ENCODE peak calls at places on chromosome 10, in five cellular contexts. M is HL-60, O is lung, U is gastrocnemius medialis, D is upper lobe of right lung. I is an unnamed sample.

GRCh38 chr10:119263966-119264621 is 56.7 kb downstream of the GRK5 start:
- DNase-seq in M (no peak), O (no peak), U (no peak), D (no peak), I (no peak)

GRCh38 chr10:30918651-30919050 is 113.0 kb downstream of the ZNF438 start:
- DNase-seq in M (no peak), O (no peak), U (no peak), D (no peak), I (no peak)

GRCh38 chr10:3803884-3804741 is 19.1 kb upstream of the KLF6 start:
- DNase-seq in M (no peak), O (no peak), U (no peak), D (no peak), I (no peak)

GRCh38 chr10:99560277-99561126 is 27.8 kb downstream of the NKX2-3 start:
- DNase-seq in M (no peak), O (peak), U (peak), D (no peak), I (peak)

GRCh38 chr10:18246967-18247366 is 106.7 kb downstream of the CACNB2 start:
- DNase-seq in M (no peak), O (no peak), U (no peak), D (no peak), I (no peak)

GRCh38 chr10:86440874-86441838 is 74.6 kb upstream of the GRID1 start:
- DNase-seq in M (no peak), O (no peak), U (no peak), D (no peak), I (no peak)

GRCh38 chr10:127277063-127277462 is 80.7 kb upstream of the INSYN2A start:
- DNase-seq in M (no peak), O (no peak), U (no peak), D (no peak), I (no peak)

GRCh38 chr10:5527332-5528200 is 2.8 kb downstream of the CALML3 start:
- DNase-seq in M (no peak), O (no peak), U (no peak), D (peak), I (no peak)

GRCh38 chr10:43042503-43043341 is 34.1 kb upstream of the RET start:
- DNase-seq in M (no peak), O (no peak), U (no peak), D (peak), I (peak)

GRCh38 chr10:27464993-27465392 is 39.1 kb upstream of the RAB18 start:
- DNase-seq in M (no peak), O (no peak), U (no peak), D (no peak), I (no peak)

GRCh38 chr10:60237977-60238376 is 151.7 kb downstream of the ANK3 start:
- DNase-seq in M (no peak), O (no peak), U (no peak), D (no peak), I (no peak)

GRCh38 chr10:4693967-4694366 is 132.0 kb upstream of the AKR1E2 start:
- DNase-seq in M (no peak), O (no peak), U (no peak), D (no peak), I (no peak)

GRCh38 chr10:103582331-103583123 is 89.0 kb downstream of the NEURL1 start:
- DNase-seq in M (no peak), O (no peak), U (no peak), D (no peak), I (no peak)

GRCh38 chr10:114304566-114305421 is 65.7 kb downstream of the VWA2 start:
- DNase-seq in M (peak), O (no peak), U (no peak), D (peak), I (peak)

GRCh38 chr10:124561206-124561605 is 99.6 kb downstream of the LHPP start:
- DNase-seq in M (no peak), O (no peak), U (no peak), D (peak), I (no peak)

GRCh38 chr10:124558339-124558685 is 96.7 kb downstream of the LHPP start:
- DNase-seq in M (no peak), O (no peak), U (no peak), D (no peak), I (no peak)

GRCh38 chr10:124558901-124559321 is 97.3 kb downstream of the LHPP start:
- DNase-seq in M (no peak), O (no peak), U (no peak), D (no peak), I (peak)

GRCh38 chr10:124560377-124560776 is 98.8 kb downstream of the LHPP start:
- DNase-seq in M (no peak), O (no peak), U (peak), D (peak), I (no peak)

DNA sequence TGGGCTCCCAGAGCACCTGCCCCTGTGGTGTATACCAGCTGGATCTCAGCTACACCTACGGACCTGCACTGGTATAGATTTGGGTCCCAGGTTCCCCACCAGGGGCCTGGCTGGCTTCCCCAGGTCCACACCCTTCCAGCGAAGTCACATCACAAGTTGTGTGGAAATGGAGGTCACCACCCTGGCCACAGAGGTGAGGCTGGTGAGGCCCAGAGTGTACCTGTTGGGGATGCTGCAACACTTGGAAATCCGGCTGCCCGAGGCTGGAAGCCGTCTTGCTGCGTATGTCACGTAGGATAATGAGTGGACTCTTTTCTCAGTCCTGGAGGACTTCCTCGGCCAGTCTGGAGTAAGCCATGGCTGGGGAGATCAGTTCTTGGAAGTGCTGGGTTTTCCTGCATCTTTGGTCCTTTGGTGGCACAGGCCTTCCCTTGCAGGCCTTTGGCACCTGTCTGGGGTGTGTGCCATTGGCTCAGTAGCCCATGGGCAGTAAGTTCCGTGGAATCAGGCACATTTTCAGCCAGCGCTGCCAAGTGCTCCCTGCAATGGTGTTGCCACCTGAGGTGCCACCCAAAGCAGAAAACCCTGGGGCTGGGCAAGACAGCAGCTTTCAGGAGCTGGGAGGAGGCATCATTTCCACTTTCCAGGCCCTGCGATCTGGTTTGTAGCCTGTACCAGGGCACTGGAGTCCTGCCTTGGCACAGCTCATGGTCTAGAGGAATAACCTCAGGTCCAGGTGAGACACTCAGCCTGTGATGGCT is 97.9 kb downstream of the LHPP start:
- DNase-seq in M (no peak), O (no peak), U (no peak), D (peak), I (no peak)
- H3K27ac ChIP-seq in M (no peak), O (peak), U (peak), D (peak), I (peak)

GRCh38 chr10:102240467-102241036 is 760 bp downstream of the PITX3 start:
- DNase-seq in M (no peak), O (no peak), U (no peak), D (no peak), I (no peak)
- H3K4me3 ChIP-seq in M (no peak), O (no peak), U (peak), D (peak), I (peak)

DNA sequence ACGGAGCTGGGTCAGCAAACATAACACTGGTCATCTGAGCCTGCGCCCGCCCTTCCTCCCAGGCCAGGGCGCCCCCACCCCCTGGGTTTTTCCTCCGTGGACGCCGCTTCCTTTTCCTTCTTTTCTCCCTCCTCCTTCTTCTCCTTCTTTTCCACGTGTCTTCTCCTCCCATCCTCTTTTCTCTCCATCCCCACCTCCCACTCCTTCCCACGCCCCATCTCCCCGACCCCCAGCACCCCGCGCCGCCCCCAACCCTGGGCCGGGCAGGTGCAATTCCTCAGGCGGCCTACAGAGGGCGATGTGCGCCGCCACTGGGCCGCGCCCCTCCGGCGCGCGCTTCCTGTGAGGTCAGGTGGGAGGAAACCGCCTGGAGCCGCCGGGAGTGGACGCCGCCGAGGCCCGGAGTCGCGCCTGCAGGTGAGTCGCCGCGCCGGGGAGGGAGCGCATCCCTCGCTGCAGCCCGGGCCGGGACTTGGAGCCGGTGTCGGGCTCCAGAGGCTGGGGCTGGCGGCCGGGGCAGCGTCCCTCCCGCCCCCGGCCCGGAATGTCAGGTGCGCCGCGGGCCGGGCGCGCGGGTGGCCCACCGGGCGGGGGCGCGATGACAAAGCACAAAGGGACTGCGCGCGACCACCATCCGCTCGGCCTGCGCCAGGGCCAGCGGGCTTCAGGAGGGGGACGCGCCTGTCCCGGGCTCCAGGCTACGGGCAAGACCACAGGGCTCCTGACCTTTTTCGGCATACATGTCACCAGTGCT is at the start of gene FAM241B:
- DNase-seq in M (no peak), O (peak), U (peak), D (peak), I (peak)
- H3K27ac ChIP-seq in M (no peak), O (no peak), U (no peak), D (no peak), I (peak)

GRCh38 chr10:84540617-84541288 is 212.4 kb downstream of the CCSER2 start:
- DNase-seq in M (no peak), O (peak), U (no peak), D (peak), I (peak)
- H3K4me3 ChIP-seq in M (peak), O (no peak), U (peak), D (peak), I (peak)

GRCh38 chr10:75654171-75654772 is 222.8 kb downstream of the LRMDA start:
- DNase-seq in M (no peak), O (no peak), U (no peak), D (no peak), I (no peak)
- H3K27ac ChIP-seq in M (no peak), O (no peak), U (no peak), D (no peak), I (no peak)

DNA sequence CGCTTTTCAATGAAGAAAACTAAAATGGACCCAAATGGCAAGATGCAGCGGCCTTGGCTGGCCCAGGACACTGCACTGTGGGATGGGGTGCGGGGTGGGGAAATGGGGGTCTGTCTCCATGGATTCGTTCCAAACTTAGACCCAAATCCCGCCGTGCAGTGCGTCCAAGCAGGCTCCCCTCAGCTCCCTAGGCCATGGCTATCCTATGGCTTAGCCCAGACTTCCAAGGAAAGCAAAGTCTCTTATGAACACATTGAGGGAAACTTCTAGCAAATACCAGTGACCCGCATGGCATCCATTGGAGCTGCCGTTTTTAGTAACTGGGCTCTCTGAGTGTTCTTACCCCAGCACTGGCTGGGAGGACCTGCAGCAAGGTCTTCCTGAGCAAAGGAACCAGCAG is 122.5 kb downstream of the EBF3 start:
- DNase-seq in M (no peak), O (no peak), U (no peak), D (no peak), I (no peak)
- H3K4me3 ChIP-seq in M (no peak), O (no peak), U (no peak), D (no peak), I (no peak)

GRCh38 chr10:72044417-72045041 is 43.8 kb downstream of the SPOCK2 start:
- DNase-seq in M (no peak), O (no peak), U (peak), D (no peak), I (peak)
- H3K27ac ChIP-seq in M (no peak), O (no peak), U (peak), D (peak), I (peak)

GRCh38 chr10:88848499-88848898 is 3.1 kb downstream of the ANKRD22 start:
- DNase-seq in M (no peak), O (no peak), U (no peak), D (no peak), I (no peak)

GRCh38 chr10:88849224-88849623 is 2.4 kb downstream of the ANKRD22 start:
- DNase-seq in M (peak), O (no peak), U (no peak), D (no peak), I (no peak)

GRCh38 chr10:88852327-88852726 is 683 bp upstream of the ANKRD22 start:
- DNase-seq in M (no peak), O (no peak), U (no peak), D (no peak), I (no peak)

GRCh38 chr10:88851706-88852105 is at the start of gene ANKRD22:
- DNase-seq in M (peak), O (peak), U (no peak), D (no peak), I (no peak)

GRCh38 chr10:88850712-88851111 is 932 bp downstream of the ANKRD22 start:
- DNase-seq in M (no peak), O (no peak), U (no peak), D (no peak), I (no peak)
- H3K4me3 ChIP-seq in M (peak), O (no peak), U (no peak), D (no peak), I (peak)

I was measured in dorsolateral prefrontal cortex.